ENCODE peak calls at places on chromosomes 1 and 21, in seven cellular contexts. M is NCI-H460, N is breast epithelium, G is Kasumi-1, C is astrocyte of the spinal cord, T is fibroblast of mammary gland, S is spleen. R is an unnamed sample.

GRCh38 chr1:183931646-183932271 is 105.8 kb downstream of the COLGALT2 start:
- DNase-seq in M (no peak), N (no peak), G (no peak), C (no peak), T (peak), S (no peak), R (no peak)

GRCh38 chr1:118304722-118305344 is 119.8 kb upstream of the SPAG17 start:
- DNase-seq in M (no peak), N (no peak), G (peak), C (peak), T (peak), S (no peak), R (peak)

GRCh38 chr1:118555638-118556037 is 370.6 kb upstream of the SPAG17 start:
- DNase-seq in M (no peak), N (no peak), G (no peak), C (no peak), T (no peak), S (no peak), R (no peak)

GRCh38 chr21:41778974-41779600 is 12.2 kb upstream of the RIPK4 start:
- DNase-seq in M (no peak), N (peak), G (no peak), C (no peak), T (no peak), S (no peak), R (no peak)

GRCh38 chr1:44094047-44094446 is 24.6 kb upstream of the KLF17 start:
- DNase-seq in M (no peak), N (no peak), G (no peak), C (no peak), T (no peak), S (no peak), R (no peak)

GRCh38 chr1:77872645-77873044 is 15.8 kb upstream of the NEXN start:
- DNase-seq in M (no peak), N (no peak), G (no peak), C (no peak), T (no peak), S (no peak), R (no peak)

GRCh38 chr21:35980821-35981220 is 79.5 kb downstream of the SETD4 start:
- DNase-seq in M (no peak), N (no peak), G (no peak), C (no peak), T (no peak), S (no peak), R (no peak)

GRCh38 chr1:67937651-67938050 is 104.4 kb upstream of the GNG12 start:
- DNase-seq in M (no peak), N (no peak), G (no peak), C (no peak), T (peak), S (no peak), R (no peak)

GRCh38 chr1:202631076-202631923 is 79.0 kb downstream of the SYT2 start:
- DNase-seq in M (no peak), N (no peak), G (no peak), C (no peak), T (no peak), S (peak), R (no peak)

GRCh38 chr1:74835046-74835445 is 102.1 kb downstream of the TYW3 start:
- DNase-seq in M (no peak), N (no peak), G (no peak), C (peak), T (no peak), S (no peak), R (peak)

GRCh38 chr21:15277498-15277897 is 212.7 kb upstream of the NRIP1 start:
- DNase-seq in M (no peak), N (no peak), G (no peak), C (peak), T (no peak), S (no peak), R (no peak)

GRCh38 chr1:172837816-172838680 is 179.1 kb downstream of the FASLG start:
- DNase-seq in M (no peak), N (no peak), G (no peak), C (no peak), T (peak), S (no peak), R (peak)

GRCh38 chr1:85244271-85245053 is 15.0 kb downstream of the C1orf52 start:
- DNase-seq in M (no peak), N (no peak), G (peak), C (no peak), T (peak), S (no peak), R (peak)

GRCh38 chr1:169367686-169368405 is at the start of the genes BLZF1 and NME7:
- DNase-seq in M (peak), N (peak), G (peak), C (peak), T (peak), S (peak), R (peak)

GRCh38 chr1:48776400-48777218 is at the start of gene BEND5:
- DNase-seq in M (no peak), N (peak), G (no peak), C (peak), T (no peak), S (peak), R (peak)

GRCh38 chr1:221435510-221435909 is 306.4 kb downstream of the DUSP10 start:
- DNase-seq in M (peak), N (no peak), G (peak), C (peak), T (peak), S (no peak), R (peak)

GRCh38 chr1:39872698-39873097 is 10.6 kb downstream of the TRIT1 start:
- DNase-seq in M (no peak), N (no peak), G (no peak), C (no peak), T (no peak), S (no peak), R (no peak)

GRCh38 chr1:224223819-224224714 is 41.0 kb downstream of the DEGS1 start:
- DNase-seq in M (no peak), N (no peak), G (no peak), C (peak), T (peak), S (no peak), R (peak)

GRCh38 chr1:53266038-53266437 is 27.7 kb upstream of the MAGOH start:
- DNase-seq in M (peak), N (no peak), G (no peak), C (no peak), T (no peak), S (no peak), R (no peak)

GRCh38 chr1:179953974-179954493 is 576 bp upstream of the CEP350 start:
- DNase-seq in M (peak), N (no peak), G (peak), C (no peak), T (peak), S (no peak), R (peak)